ENCODE peak calls at places on chromosomes 13 and 19, in four cellular contexts. One of them, this sample, is unnamed.
A peak's percentile ranks its signal among the peaks of the same experiment; 100 is the strongest.

GRCh38 chr13:35818577-35819165 is 312.5 kb downstream of the DCLK1 start:
- DNase-seq in NCI-H774: no peak
- DNase-seq in iPS-NIHi11: peak; percentile 38
- DNase-seq in PC-3: peak; percentile 44
- DNase-seq in this sample: no peak

GRCh38 chr19:17869114-17869608 is 2.6 kb upstream of the SLC5A5 start:
- DNase-seq in PC-3: no peak
- DNase-seq in iPS-NIHi11: peak; percentile 54
- DNase-seq in NCI-H774: no peak
- DNase-seq in this sample: no peak

GRCh38 chr19:14111486-14111885 is 6.1 kb downstream of the PRKACA start:
- DNase-seq in PC-3: no peak
- DNase-seq in NCI-H774: no peak
- DNase-seq in iPS-NIHi11: no peak
- DNase-seq in this sample: no peak

GRCh38 chr13:42173789-42174343 is 98.1 kb upstream of the AKAP11 start:
- DNase-seq in iPS-NIHi11: no peak
- DNase-seq in NCI-H774: no peak
- DNase-seq in PC-3: no peak
- DNase-seq in this sample: no peak

GRCh38 chr19:1065606-1066109 is 1.3 kb upstream of the ARHGAP45 start:
- DNase-seq in iPS-NIHi11: no peak
- DNase-seq in NCI-H774: no peak
- DNase-seq in PC-3: peak; percentile 72
- DNase-seq in this sample: no peak

GRCh38 chr13:87696458-87696857 is 25.3 kb downstream of the SLITRK5 start:
- DNase-seq in iPS-NIHi11: no peak
- DNase-seq in NCI-H774: no peak
- DNase-seq in PC-3: no peak
- DNase-seq in this sample: no peak

GRCh38 chr13:49560270-49561063 is 24.9 kb downstream of the RCBTB1 start:
- DNase-seq in NCI-H774: no peak
- DNase-seq in iPS-NIHi11: peak; percentile 28
- DNase-seq in PC-3: peak; percentile 38
- DNase-seq in this sample: no peak

GRCh38 chr13:114032121-114032799 is 58.4 kb upstream of the C13orf46 start:
- DNase-seq in iPS-NIHi11: no peak
- DNase-seq in NCI-H774: no peak
- DNase-seq in PC-3: no peak
- DNase-seq in this sample: no peak

GRCh38 chr13:26838821-26839220 is 78.2 kb upstream of the GPR12 start:
- DNase-seq in iPS-NIHi11: no peak
- DNase-seq in NCI-H774: no peak
- DNase-seq in PC-3: no peak
- DNase-seq in this sample: no peak

This sample was measured in glutamatergic neuron.